ENCODE peak calls at places on chromosomes 12 and 14, in five cellular contexts. H, V, Q, N and D are unnamed samples.

GRCh38 chr14:37939442-37940028 is 268.2 kb upstream of the SSTR1 start:
- DNase-seq in N (no peak), H (no peak), V (no peak), Q (no peak), D (no peak)

GRCh38 chr12:65903680-65904403 is 79.6 kb downstream of the HMGA2 start:
- DNase-seq in N (no peak), Q (no peak), V (no peak), H (no peak), D (no peak)

GRCh38 chr12:103742349-103742784 is 98.7 kb downstream of the NT5DC3 start:
- DNase-seq in H (no peak), N (peak; percentile 28), Q (no peak), V (no peak), D (peak; percentile 34)

GRCh38 chr12:131640436-131640969 is 70.4 kb upstream of the SFSWAP start:
- DNase-seq in H (no peak), V (no peak), Q (no peak), N (peak; percentile 82), D (no peak)

GRCh38 chr14:99649219-99649618 is 4.3 kb downstream of the HHIPL1 start:
- DNase-seq in N (no peak), V (no peak), H (no peak), Q (no peak), D (no peak)

GRCh38 chr14:85316701-85317100 is 213.2 kb upstream of the FLRT2 start:
- DNase-seq in H (no peak), V (no peak), N (no peak), Q (no peak), D (no peak)

GRCh38 chr12:43210437-43211197 is 341.4 kb downstream of the ADAMTS20 start:
- DNase-seq in V (no peak), Q (no peak), N (no peak), H (peak; percentile 57), D (no peak)

GRCh38 chr12:130204441-130204840 is 42.2 kb downstream of the FZD10 start:
- DNase-seq in H (no peak), V (no peak), Q (no peak), N (no peak), D (no peak)

GRCh38 chr14:96631030-96631429 is 128.8 kb downstream of the PAPOLA start:
- DNase-seq in N (no peak), H (no peak), Q (no peak), V (no peak), D (no peak)

GRCh38 chr12:120229583-120230325 is 28.8 kb upstream of the RPLP0 start:
- DNase-seq in Q (no peak), H (no peak), V (no peak), N (peak; percentile 79), D (peak; percentile 66)

GRCh38 chr12:28209782-28210181 is 19.5 kb downstream of the CCDC91 start:
- DNase-seq in V (no peak), Q (no peak), H (no peak), N (no peak), D (peak; percentile 18)

GRCh38 chr12:46373303-46374182 is 970 bp upstream of the SLC38A2 start:
- DNase-seq in H (no peak), Q (no peak), N (peak; percentile 66), V (no peak), D (peak; percentile 73)

GRCh38 chr14:89178802-89179201 is 238.2 kb downstream of the FOXN3 start:
- DNase-seq in N (no peak), Q (no peak), H (no peak), V (no peak), D (no peak)

GRCh38 chr14:89180546-89180945 is 236.5 kb downstream of the FOXN3 start:
- DNase-seq in H (no peak), N (no peak), V (no peak), Q (no peak), D (no peak)

GRCh38 chr14:89184952-89185351 is 232.1 kb downstream of the FOXN3 start:
- DNase-seq in N (no peak), Q (no peak), V (no peak), H (no peak), D (no peak)

GRCh38 chr14:89179891-89180404 is 237.1 kb downstream of the FOXN3 start:
- DNase-seq in N (no peak), H (no peak), Q (no peak), V (no peak), D (no peak)

GRCh38 chr14:89182326-89182725 is 234.7 kb downstream of the FOXN3 start:
- DNase-seq in N (peak; percentile 62), H (no peak), V (no peak), Q (no peak), D (no peak)
- TF ChIP-seq JUND in N (no peak), H (no peak), V (no peak), Q (no peak), D (no peak)

DNA sequence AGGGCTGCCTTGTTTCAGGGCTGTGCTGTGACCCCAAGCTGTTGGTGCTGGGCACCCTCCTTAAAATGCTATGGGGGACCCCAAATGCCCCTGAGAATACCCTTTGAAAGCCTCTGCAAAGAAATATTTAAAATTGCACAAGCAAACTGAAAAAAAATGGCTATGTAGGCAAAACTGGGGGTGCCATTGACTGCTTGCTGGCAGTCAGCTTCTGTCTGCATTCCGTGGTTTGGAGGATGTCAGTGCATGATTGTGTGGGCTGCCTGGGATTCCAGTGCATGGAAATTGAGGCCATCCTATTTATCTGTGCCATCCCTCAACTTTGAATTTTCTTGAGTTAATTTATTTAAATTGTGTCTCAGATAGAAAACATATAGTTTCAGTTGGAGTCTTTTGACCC is 113.7 kb upstream of the RTL1 start:
- DNase-seq in N (no peak), V (no peak), Q (no peak), H (no peak), D (no peak)
- TF ChIP-seq JUND in N (no peak), V (no peak), Q (no peak), H (no peak), D (no peak)

GRCh38 chr14:61860294-61860918 is 98.2 kb downstream of the SNAPC1 start:
- DNase-seq in V (no peak), Q (peak; percentile 54), N (peak; percentile 65), H (peak; percentile 44), D (peak; percentile 71)

DNA sequence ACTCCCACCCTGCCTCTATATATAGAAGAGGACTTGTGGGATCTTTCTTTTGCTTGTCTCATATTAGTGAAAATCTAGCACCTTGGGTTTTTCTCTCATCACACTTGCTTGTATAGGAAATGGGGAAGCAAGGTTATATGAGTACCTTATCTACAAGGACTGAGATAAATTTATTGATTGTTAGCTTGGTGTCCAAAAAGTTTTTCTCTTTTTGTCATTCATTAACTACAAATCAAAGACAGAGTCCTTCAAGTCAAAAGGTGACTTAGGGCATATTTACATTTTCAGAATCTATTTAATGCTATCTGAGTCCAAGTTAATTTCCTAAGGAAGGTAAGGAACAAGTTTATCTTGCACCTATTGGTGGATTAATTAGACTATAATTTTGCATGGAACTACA is 92.7 kb downstream of the SNAPC1 start:
- DNase-seq in V (no peak), H (no peak), N (no peak), Q (no peak), D (no peak)
- TF ChIP-seq JUND in V (no peak), H (no peak), N (no peak), Q (no peak), D (no peak)

DNA sequence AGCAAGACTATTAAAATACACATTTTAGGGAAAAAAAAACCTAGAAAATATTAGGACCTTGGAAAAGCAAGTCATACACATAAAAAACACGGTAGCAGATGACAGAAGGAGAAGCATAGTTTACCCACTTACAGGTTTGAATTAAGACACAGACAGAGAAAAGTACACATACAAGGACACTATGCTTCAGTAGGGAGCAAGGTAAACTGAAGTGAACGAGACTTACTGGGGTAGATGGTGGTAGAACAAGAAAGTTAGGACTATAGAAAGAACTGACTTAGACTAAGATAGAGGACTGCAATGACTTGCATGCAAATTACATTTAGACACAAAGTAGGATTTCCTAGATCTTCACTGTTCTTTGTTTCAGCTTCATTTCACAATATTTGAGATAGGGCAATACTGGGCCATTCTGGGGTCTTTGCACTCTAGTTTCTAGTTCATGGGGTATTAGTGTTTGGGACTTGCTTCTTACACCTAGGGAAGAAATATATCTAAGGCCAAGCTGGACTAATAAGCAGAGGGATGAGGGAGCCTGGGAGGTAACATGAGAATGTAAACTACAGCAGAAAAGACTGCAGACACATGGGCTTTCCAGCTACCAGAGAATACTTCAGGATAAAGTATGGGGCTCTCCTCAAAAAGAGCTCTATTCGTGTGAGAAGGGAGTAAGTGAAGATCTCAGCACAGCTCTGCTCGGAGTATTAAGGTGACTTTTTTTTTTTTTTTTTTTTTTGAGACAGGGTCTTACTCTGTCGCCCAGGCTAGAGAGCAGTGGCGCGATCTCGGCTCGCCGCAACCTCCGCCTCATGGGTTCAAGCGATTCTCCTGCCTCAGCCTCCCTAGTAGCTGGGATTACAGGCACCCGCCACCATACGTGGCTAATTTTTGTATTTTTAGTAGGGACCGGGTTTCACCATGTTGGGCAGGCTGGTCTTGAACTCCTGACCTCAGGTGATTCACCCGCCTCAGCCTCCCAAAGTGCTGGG is 27.8 kb upstream of the STAC3 start:
- DNase-seq in Q (no peak), H (no peak), V (no peak), N (no peak), D (no peak)
- TF ChIP-seq JUND in Q (no peak), H (no peak), V (no peak), N (no peak), D (no peak)

GRCh38 chr14:30623412-30624131 is 1.5 kb downstream of the SCFD1 start:
- DNase-seq in Q (no peak), H (no peak), N (no peak), V (no peak), D (no peak)

GRCh38 chr14:30624132-30624423 is 2.0 kb downstream of the SCFD1 start:
- DNase-seq in V (no peak), N (no peak), Q (no peak), H (no peak), D (no peak)

GRCh38 chr14:30620178-30620577 is 1.9 kb upstream of the SCFD1 start:
- DNase-seq in V (no peak), Q (no peak), N (no peak), H (peak; percentile 43), D (no peak)

GRCh38 chr14:30621954-30622830 is at the start of gene SCFD1:
- DNase-seq in Q (peak; percentile 83), N (peak; percentile 89), H (peak; percentile 69), V (peak; percentile 82), D (peak; percentile 66)

GRCh38 chr14:30621354-30621953 is 665 bp upstream of the SCFD1 start:
- DNase-seq in N (peak; percentile 17), Q (no peak), V (no peak), H (no peak), D (peak; percentile 46)
- TF ChIP-seq JUND in N (no peak), Q (no peak), V (no peak), H (no peak), D (peak; percentile 11)

GRCh38 chr12:49892732-49893317 is 10.9 kb downstream of the FAIM2 start:
- DNase-seq in N (no peak), V (no peak), H (no peak), Q (no peak), D (no peak)

GRCh38 chr12:49892084-49892731 is 11.5 kb downstream of the FAIM2 start:
- DNase-seq in H (no peak), Q (peak; percentile 56), N (peak; percentile 79), V (no peak), D (no peak)

GRCh38 chr12:49890096-49890461 is 13.6 kb downstream of the FAIM2 start:
- DNase-seq in H (no peak), Q (no peak), V (no peak), N (no peak), D (no peak)

GRCh38 chr12:49891012-49891411 is 12.7 kb downstream of the FAIM2 start:
- DNase-seq in H (no peak), V (no peak), N (no peak), Q (no peak), D (no peak)

GRCh38 chr12:49891476-49891875 is 12.2 kb downstream of the FAIM2 start:
- DNase-seq in Q (no peak), N (no peak), V (no peak), H (no peak), D (no peak)
- TF ChIP-seq JUND in Q (no peak), N (no peak), V (no peak), H (no peak), D (no peak)